ENCODE peak calls at places on chromosomes 4 and X, in eight cellular contexts. C, X, J, U, T, Y, E and K are unnamed samples. For H3K27me3 and H3K4me1, the result is how much of the 10 kb centered on the place peaks cover.

GRCh38 chrX:110163488-110163887 is 154.4 kb downstream of the AMMECR1 start:
- DNase-seq in U (no peak), C (no peak), Y (peak), E (no peak), J (no peak), X (peak), T (no peak), K (no peak)

GRCh38 chr4:118287691-118288090 is 65.1 kb downstream of the PRSS12 start:
- DNase-seq in U (no peak), T (no peak), X (no peak), J (no peak), Y (no peak), E (no peak), C (no peak), K (no peak)

GRCh38 chrX:110173192-110174175 is 144.4 kb downstream of the AMMECR1 start:
- DNase-seq in X (peak), E (no peak), Y (no peak), J (peak), U (no peak), C (no peak), T (no peak), K (no peak)

GRCh38 chr4:17726911-17727310 is 54.5 kb downstream of the FAM184B start:
- DNase-seq in C (no peak), U (no peak), T (no peak), X (no peak), Y (no peak), E (no peak), J (no peak), K (no peak)

GRCh38 chr4:83724488-83725060 is 188.7 kb downstream of the GPAT3 start:
- DNase-seq in E (no peak), U (no peak), J (no peak), C (no peak), X (no peak), T (no peak), Y (no peak), K (no peak)

GRCh38 chr4:153205028-153205648 is 895 bp downstream of the TRIM2 start:
- DNase-seq in Y (no peak), T (peak), C (no peak), X (no peak), E (peak), U (no peak), J (no peak), K (no peak)

GRCh38 chr4:1822568-1823544 is 29.8 kb downstream of the FGFR3 start:
- DNase-seq in X (no peak), C (no peak), J (no peak), Y (no peak), E (no peak), T (no peak), U (no peak), K (no peak)

GRCh38 chr4:58961283-58961682 is 1851.1 kb upstream of the IGFBP7 start:
- DNase-seq in J (no peak), X (no peak), C (no peak), U (no peak), T (no peak), Y (no peak), E (no peak), K (no peak)

GRCh38 chr4:86972997-86973396 is 38.2 kb downstream of the AFF1 start:
- DNase-seq in J (no peak), X (no peak), E (no peak), U (no peak), T (no peak), Y (no peak), C (peak), K (peak)

GRCh38 chrX:55714111-55714510 is 3.4 kb upstream of the RRAGB start:
- DNase-seq in Y (no peak), T (no peak), U (no peak), C (no peak), J (no peak), X (no peak), E (no peak), K (no peak)

GRCh38 chr4:38526412-38526811 is 137.6 kb upstream of the KLF3 start:
- DNase-seq in E (no peak), J (no peak), Y (no peak), U (no peak), C (no peak), T (no peak), X (no peak), K (no peak)

GRCh38 chr4:14566518-14566917 is 435.8 kb upstream of the CPEB2 start:
- DNase-seq in Y (peak), C (no peak), E (no peak), U (no peak), T (no peak), X (peak), J (no peak), K (no peak)

GRCh38 chr4:17702666-17703065 is 78.8 kb downstream of the FAM184B start:
- DNase-seq in U (no peak), T (no peak), J (no peak), E (no peak), Y (no peak), X (no peak), C (no peak), K (no peak)

GRCh38 chr4:150987204-150987603 is 27.9 kb downstream of the LRBA start:
- DNase-seq in C (no peak), Y (no peak), T (no peak), U (no peak), J (no peak), E (no peak), X (no peak), K (no peak)

GRCh38 chr4:158796370-158797140 is 27.7 kb downstream of the FNIP2 start:
- DNase-seq in T (no peak), E (no peak), Y (peak), X (peak), C (peak), J (no peak), U (no peak), K (no peak)

GRCh38 chrX:20971250-20971649 is 403.0 kb upstream of the CNKSR2 start:
- DNase-seq in T (no peak), J (no peak), U (no peak), X (no peak), C (no peak), E (no peak), Y (no peak), K (no peak)
- H3K27me3 ChIP-seq in T (under half), J (under half), U (under half), X (under half), C (under half), E (under half), Y (under half), K (under half)

GRCh38 chr4:154928640-154929257 is 147.7 kb downstream of the RBM46 start:
- DNase-seq in Y (peak), T (peak), E (no peak), U (no peak), C (no peak), J (no peak), X (peak), K (no peak)
- TF ChIP-seq CTCF in Y (peak), T (peak), E (peak), U (no peak), C (peak), J (peak), X (peak), K (no peak)

GRCh38 chrX:50035119-50035518 is 112.7 kb downstream of the CLCN5 start:
- DNase-seq in T (no peak), E (no peak), J (no peak), Y (no peak), C (no peak), U (no peak), X (no peak), K (no peak)
- H3K4me1 ChIP-seq in T (under half), E (under half), J (under half), Y (under half), C (under half), U (under half), X (under half), K (under half)

GRCh38 chrX:51461053-51462050 is 35.0 kb downstream of the NUDT11 start:
- DNase-seq in T (peak), E (peak), J (no peak), U (no peak), Y (peak), C (no peak), X (peak), K (no peak)

GRCh38 chrX:51459125-51459524 is 37.3 kb downstream of the NUDT11 start:
- DNase-seq in X (peak), U (no peak), C (no peak), T (peak), J (no peak), E (no peak), Y (no peak), K (no peak)

DNA sequence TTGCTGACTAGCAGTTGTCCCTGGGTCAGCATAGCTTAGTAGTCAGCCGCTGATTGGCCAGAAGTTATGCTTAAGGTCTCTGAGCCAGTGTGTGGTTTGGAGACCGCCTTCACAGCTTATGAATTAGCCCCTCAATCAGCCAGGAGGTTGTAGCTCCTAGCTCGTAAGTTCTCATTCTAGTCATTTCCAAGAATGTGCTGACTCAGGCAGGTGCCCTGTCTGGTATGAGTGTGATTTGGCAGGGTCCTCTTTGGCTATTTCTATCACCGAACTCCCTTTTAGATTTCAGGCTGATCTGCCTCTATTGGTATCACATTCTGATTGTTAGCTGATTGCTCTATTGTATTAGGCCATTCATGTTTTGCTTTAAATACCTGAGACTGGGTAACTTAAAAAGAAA is 33.1 kb downstream of the NUDT11 start:
- DNase-seq in U (no peak), E (no peak), J (no peak), Y (no peak), T (no peak), C (no peak), X (peak), K (no peak)
- H3K27me3 ChIP-seq in U (under half), E (under half), J (under half), Y (under half), T (under half), C (under half), X (under half), K (under half)

GRCh38 chr4:74964311-74964710 is 31.4 kb downstream of the PARM1 start:
- DNase-seq in C (no peak), E (no peak), X (no peak), J (no peak), T (no peak), U (no peak), Y (no peak), K (no peak)

GRCh38 chr4:74961230-74961629 is 28.3 kb downstream of the PARM1 start:
- DNase-seq in C (no peak), X (no peak), J (no peak), Y (no peak), T (no peak), U (no peak), E (no peak), K (no peak)

GRCh38 chr4:74953647-74954046 is 20.7 kb downstream of the PARM1 start:
- DNase-seq in E (no peak), T (no peak), Y (no peak), J (no peak), X (no peak), U (no peak), C (no peak), K (no peak)

GRCh38 chr4:74962584-74962983 is 29.7 kb downstream of the PARM1 start:
- DNase-seq in C (no peak), U (no peak), Y (no peak), T (no peak), J (no peak), X (no peak), E (no peak), K (no peak)

DNA sequence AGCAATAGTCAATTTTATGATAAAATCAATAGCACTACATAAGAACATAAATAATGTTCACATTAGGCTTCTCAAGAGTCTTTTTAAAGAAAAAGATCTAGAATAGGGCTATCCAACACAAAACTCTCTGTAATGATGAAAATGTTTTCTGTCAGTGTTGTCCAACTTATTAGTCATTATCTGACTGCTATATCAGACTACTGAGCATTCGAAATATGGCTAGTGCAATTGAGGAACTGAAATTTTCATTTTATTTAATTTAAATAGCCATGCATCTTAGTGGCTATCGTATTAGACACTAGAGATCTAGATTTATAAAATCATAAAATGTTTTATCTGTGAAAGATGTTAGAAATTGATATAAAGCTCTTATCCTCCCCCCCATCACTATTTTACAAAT is 26.0 kb downstream of the PARM1 start:
- DNase-seq in U (no peak), Y (no peak), C (no peak), T (no peak), E (no peak), X (no peak), J (no peak), K (no peak)
- TF ChIP-seq CTCF in U (no peak), Y (no peak), C (no peak), T (no peak), E (no peak), X (no peak), J (no peak), K (no peak)

GRCh38 chr4:168845897-168846296 is 164.2 kb downstream of the CBR4 start:
- DNase-seq in Y (no peak), T (no peak), E (no peak), J (no peak), C (no peak), U (no peak), X (no peak), K (no peak)
- H3K4me1 ChIP-seq in Y (under half), T (half or more), E (under half), J (half or more), C (under half), U (under half), X (under half), K (half or more)